ENCODE peak calls at places on chromosome 7, in six cellular contexts. A is stomach, W is cardiac fibroblast, F is BE2C, J is HCT116, Q is brain microvascular endothelial cell. I is an unnamed sample.

GRCh38 chr7:68321776-68322496 is 1276.3 kb upstream of the AUTS2 start:
- DNase-seq in A (no peak), W (no peak), F (no peak), J (no peak), Q (no peak), I (no peak)

GRCh38 chr7:102425639-102426267 is 7.6 kb upstream of the ORAI2 start:
- DNase-seq in A (peak; percentile 63), W (no peak), F (no peak), J (no peak), Q (no peak), I (peak; percentile 38)

GRCh38 chr7:68461430-68461829 is 1136.8 kb upstream of the AUTS2 start:
- DNase-seq in A (no peak), W (no peak), F (no peak), J (no peak), Q (no peak), I (no peak)

GRCh38 chr7:158280467-158281154 is 307.0 kb downstream of the PTPRN2 start:
- DNase-seq in A (peak; percentile 22), W (no peak), F (no peak), J (no peak), Q (no peak), I (peak; percentile 1)

GRCh38 chr7:155021699-155022145 is 18.8 kb upstream of the PAXIP1 start:
- DNase-seq in A (no peak), W (no peak), F (no peak), J (no peak), Q (no peak), I (no peak)

GRCh38 chr7:35254496-35255416 is 856 bp upstream of the TBX20 start:
- DNase-seq in A (no peak), W (peak; percentile 18), F (no peak), J (no peak), Q (no peak), I (no peak)

GRCh38 chr7:69871213-69871885 is 273.1 kb downstream of the AUTS2 start:
- DNase-seq in A (no peak), W (peak; percentile 86), F (no peak), J (no peak), Q (peak; percentile 91), I (peak; percentile 39)

GRCh38 chr7:129066290-129067131 is 11.6 kb upstream of the TNPO3 start:
- DNase-seq in A (no peak), W (peak; percentile 81), F (no peak), J (no peak), Q (peak; percentile 74), I (peak; percentile 63)

GRCh38 chr7:70542750-70543376 is 589.1 kb upstream of the GALNT17 start:
- DNase-seq in A (no peak), W (no peak), F (no peak), J (no peak), Q (no peak), I (no peak)

GRCh38 chr7:107029061-107029763 is 15.3 kb upstream of the PRKAR2B start:
- DNase-seq in A (no peak), W (peak; percentile 35), F (peak; percentile 65), J (no peak), Q (no peak), I (no peak)

GRCh38 chr7:918441-919113 is 35.9 kb downstream of the ADAP1 start:
- DNase-seq in A (no peak), W (no peak), F (no peak), J (no peak), Q (no peak), I (no peak)

GRCh38 chr7:158753900-158754299 is 49.3 kb upstream of the NCAPG2 start:
- DNase-seq in A (no peak), W (no peak), F (no peak), J (no peak), Q (no peak), I (no peak)

GRCh38 chr7:140609646-140610045 is 31.0 kb downstream of the DENND2A start:
- DNase-seq in A (no peak), W (peak; percentile 57), F (no peak), J (no peak), Q (peak; percentile 50), I (no peak)

GRCh38 chr7:85815511-85815910 is 628.7 kb upstream of the SEMA3D start:
- DNase-seq in A (no peak), W (no peak), F (no peak), J (no peak), Q (no peak), I (no peak)

GRCh38 chr7:138602456-138602855 is 98.7 kb downstream of the SVOPL start:
- DNase-seq in A (no peak), W (no peak), F (no peak), J (no peak), Q (no peak), I (no peak)

GRCh38 chr7:138979988-138980574 is 1.1 kb downstream of the KIAA1549 start:
- DNase-seq in A (no peak), W (peak; percentile 8), F (peak; percentile 23), J (no peak), Q (no peak), I (no peak)

GRCh38 chr7:77537595-77538185 is 595 bp downstream of the PTPN12 start:
- DNase-seq in A (peak; percentile 39), W (no peak), F (peak; percentile 57), J (no peak), Q (peak; percentile 17), I (peak; percentile 55)

GRCh38 chr7:50502001-50502684 is 52.0 kb upstream of the FIGNL1 start:
- DNase-seq in A (no peak), W (peak; percentile 98), F (peak; percentile 81), J (no peak), Q (peak; percentile 89), I (peak; percentile 74)

GRCh38 chr7:106071999-106072714 is 40.0 kb downstream of the SYPL1 start:
- DNase-seq in A (peak; percentile 83), W (no peak), F (no peak), J (no peak), Q (no peak), I (peak; percentile 86)

GRCh38 chr7:48041665-48041995 is 6.3 kb downstream of the C7orf57 start:
- DNase-seq in A (no peak), W (peak; percentile 73), F (no peak), J (no peak), Q (no peak), I (no peak)

GRCh38 chr7:90320801-90321494 is at the start of gene FAM237B:
- DNase-seq in A (no peak), W (peak; percentile 42), F (no peak), J (no peak), Q (no peak), I (no peak)

GRCh38 chr7:7996568-7996967 is 28.0 kb downstream of the GLCCI1 start:
- DNase-seq in A (no peak), W (peak; percentile 25), F (no peak), J (no peak), Q (peak; percentile 12), I (no peak)

GRCh38 chr7:80724249-80724871 is 85.9 kb downstream of the CD36 start:
- DNase-seq in A (no peak), W (peak; percentile 64), F (no peak), J (no peak), Q (peak; percentile 29), I (no peak)

GRCh38 chr7:117021366-117021765 is 68.1 kb downstream of the ST7 start:
- DNase-seq in A (no peak), W (no peak), F (no peak), J (no peak), Q (no peak), I (no peak)
- H3K4me3 ChIP-seq in A (no peak overlapping the region), W (no peak overlapping the region), F (peak overlapping the region; percentile 67), J (no peak overlapping the region), Q (peak overlapping the region; percentile 48), I (no peak overlapping the region)

DNA sequence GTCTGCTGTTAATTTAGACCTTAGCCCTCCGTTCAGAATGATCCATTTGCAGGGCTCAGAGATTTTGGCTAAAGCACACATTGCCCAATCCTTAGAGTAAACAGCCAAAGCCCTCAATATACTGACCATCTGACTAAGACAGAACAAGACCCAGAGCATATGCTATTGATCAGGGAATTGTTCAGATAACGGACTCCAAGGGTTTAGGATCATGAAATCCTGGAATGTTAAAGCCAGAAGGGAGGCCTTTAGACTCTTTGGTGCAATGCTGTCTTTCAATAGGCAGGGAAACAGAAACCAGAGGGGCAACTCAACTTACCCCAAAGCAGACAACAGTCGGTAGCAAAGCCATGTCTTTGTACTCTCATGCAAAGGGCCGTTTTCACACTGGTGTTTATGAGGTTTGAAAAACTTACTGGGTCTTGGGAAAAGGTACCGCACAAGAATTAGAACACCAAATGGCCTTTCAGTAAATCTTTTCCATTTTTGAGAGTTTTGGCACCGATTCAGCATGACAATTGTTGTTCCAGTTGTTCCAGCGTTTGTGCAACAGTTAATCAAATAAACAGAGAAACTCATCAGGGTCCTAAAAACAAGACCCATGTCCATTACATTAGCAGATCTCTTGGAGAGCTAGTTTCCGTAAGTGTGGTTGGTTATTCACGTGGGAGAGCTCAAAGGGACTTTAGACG is 94.2 kb upstream of the AGBL3 start:
- DNase-seq in A (no peak), W (peak; percentile 56), F (no peak), J (no peak), Q (no peak), I (no peak)
- H3K4me3 ChIP-seq in A (peak overlapping the region; percentile 43), W (peak overlapping the region; percentile 51), F (peak overlapping the region; percentile 88), J (peak overlapping the region; percentile 75), Q (peak overlapping the region; percentile 65), I (peak overlapping the region; percentile 36)

GRCh38 chr7:2530076-2530967 is 10.7 kb downstream of the LFNG start:
- DNase-seq in A (no peak), W (peak; percentile 45), F (peak; percentile 18), J (no peak), Q (no peak), I (peak; percentile 60)
- H3K4me3 ChIP-seq in A (no peak overlapping the region), W (no peak overlapping the region), F (no peak overlapping the region), J (peak overlapping the region; percentile 20), Q (no peak overlapping the region), I (no peak overlapping the region)

DNA sequence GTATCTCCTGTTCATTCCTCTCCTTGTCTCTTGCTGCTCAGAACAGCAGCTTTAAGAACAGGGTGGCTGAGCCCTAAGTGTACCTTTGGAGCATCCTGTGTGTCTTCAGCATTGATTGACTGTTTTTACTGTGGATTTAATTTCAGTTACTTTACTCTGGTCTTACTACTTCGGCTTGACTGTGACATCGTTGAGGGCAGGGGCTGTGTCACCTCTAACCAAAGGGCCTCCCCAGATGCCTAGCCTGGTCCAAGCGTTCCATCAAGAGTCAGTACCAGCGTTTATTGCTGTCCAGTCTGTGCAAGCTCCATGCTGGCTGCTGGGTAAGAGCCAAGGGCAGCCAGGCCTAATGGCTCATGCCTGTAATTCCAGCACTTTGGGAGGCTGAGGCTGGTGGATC is 32.4 kb downstream of the CCM2 start:
- DNase-seq in A (no peak), W (no peak), F (no peak), J (no peak), Q (no peak), I (no peak)
- H3K4me3 ChIP-seq in A (no peak overlapping the region), W (no peak overlapping the region), F (no peak overlapping the region), J (no peak overlapping the region), Q (no peak overlapping the region), I (no peak overlapping the region)

I was measured in adrenal gland.